ENCODE peak calls at places on chromosomes 1 and 21, in seven cellular contexts. One of them, this sample, is unnamed.
A peak's percentile ranks its signal among the peaks of the same experiment; 100 is the strongest.

GRCh38 chr21:43268086-43268803 is 99.4 kb downstream of the CRYAA start:
- DNase-seq in left ventricle myocardium inferior: peak; percentile 5
- DNase-seq in heart right ventricle: no peak
- DNase-seq in body of pancreas: no peak
- DNase-seq in kidney epithelial cell: no peak
- DNase-seq in lung: no peak
- DNase-seq in ascending aorta: no peak
- DNase-seq in this sample: no peak

GRCh38 chr1:117783586-117784396 is 145.6 kb downstream of the GDAP2 start:
- DNase-seq in left ventricle myocardium inferior: no peak
- DNase-seq in heart right ventricle: no peak
- DNase-seq in body of pancreas: no peak
- DNase-seq in kidney epithelial cell: no peak
- DNase-seq in lung: no peak
- DNase-seq in ascending aorta: no peak
- DNase-seq in this sample: no peak

GRCh38 chr1:119326251-119326650 is 42.3 kb upstream of the HAO2 start:
- DNase-seq in left ventricle myocardium inferior: no peak
- DNase-seq in heart right ventricle: no peak
- DNase-seq in body of pancreas: no peak
- DNase-seq in kidney epithelial cell: no peak
- DNase-seq in lung: no peak
- DNase-seq in ascending aorta: no peak
- DNase-seq in this sample: no peak

GRCh38 chr1:16151200-16151708 is 4.6 kb downstream of the EPHA2 start:
- DNase-seq in left ventricle myocardium inferior: no peak
- DNase-seq in heart right ventricle: peak; percentile 34
- DNase-seq in body of pancreas: no peak
- DNase-seq in kidney epithelial cell: no peak
- DNase-seq in lung: no peak
- DNase-seq in ascending aorta: no peak
- DNase-seq in this sample: no peak

GRCh38 chr1:180566495-180566894 is 7.7 kb downstream of the OVAAL start:
- DNase-seq in left ventricle myocardium inferior: no peak
- DNase-seq in heart right ventricle: no peak
- DNase-seq in body of pancreas: no peak
- DNase-seq in kidney epithelial cell: no peak
- DNase-seq in lung: no peak
- DNase-seq in ascending aorta: no peak
- DNase-seq in this sample: no peak

GRCh38 chr1:71080178-71080781 is 555 bp downstream of the ZRANB2 start:
- DNase-seq in left ventricle myocardium inferior: no peak
- DNase-seq in heart right ventricle: no peak
- DNase-seq in body of pancreas: no peak
- DNase-seq in kidney epithelial cell: no peak
- DNase-seq in lung: no peak
- DNase-seq in ascending aorta: no peak
- DNase-seq in this sample: no peak

GRCh38 chr1:36396359-36396758 is 1.3 kb downstream of the LSM10 start:
- DNase-seq in left ventricle myocardium inferior: no peak
- DNase-seq in heart right ventricle: no peak
- DNase-seq in body of pancreas: no peak
- DNase-seq in kidney epithelial cell: no peak
- DNase-seq in lung: no peak
- DNase-seq in ascending aorta: no peak
- DNase-seq in this sample: no peak

GRCh38 chr1:219174672-219175564 is 1.2 kb downstream of the LYPLAL1 start:
- DNase-seq in left ventricle myocardium inferior: no peak
- DNase-seq in heart right ventricle: peak; percentile 16
- DNase-seq in body of pancreas: peak; percentile 52
- DNase-seq in kidney epithelial cell: peak; percentile 53
- DNase-seq in lung: peak; percentile 32
- DNase-seq in ascending aorta: no peak
- DNase-seq in this sample: peak; percentile 68

GRCh38 chr1:47725000-47725731 is 272.0 kb downstream of the TRABD2B start:
- DNase-seq in left ventricle myocardium inferior: no peak
- DNase-seq in heart right ventricle: no peak
- DNase-seq in body of pancreas: no peak
- DNase-seq in kidney epithelial cell: no peak
- DNase-seq in lung: no peak
- DNase-seq in ascending aorta: no peak
- DNase-seq in this sample: no peak

GRCh38 chr1:149884433-149885363 is 14.7 kb upstream of the BOLA1 start:
- DNase-seq in left ventricle myocardium inferior: no peak
- DNase-seq in heart right ventricle: no peak
- DNase-seq in body of pancreas: no peak
- DNase-seq in kidney epithelial cell: no peak
- DNase-seq in lung: no peak
- DNase-seq in ascending aorta: no peak
- DNase-seq in this sample: no peak

GRCh38 chr1:33327587-33328325 is 6.9 kb upstream of the A3GALT2 start:
- DNase-seq in left ventricle myocardium inferior: peak; percentile 59
- DNase-seq in heart right ventricle: peak; percentile 59
- DNase-seq in body of pancreas: no peak
- DNase-seq in kidney epithelial cell: peak; percentile 85
- DNase-seq in lung: peak; percentile 69
- DNase-seq in ascending aorta: no peak
- DNase-seq in this sample: peak; percentile 96

GRCh38 chr1:157932082-157932481 is 61.4 kb upstream of the KIRREL1 start:
- DNase-seq in left ventricle myocardium inferior: no peak
- DNase-seq in heart right ventricle: no peak
- DNase-seq in body of pancreas: no peak
- DNase-seq in kidney epithelial cell: peak; percentile 44
- DNase-seq in lung: no peak
- DNase-seq in ascending aorta: no peak
- DNase-seq in this sample: peak; percentile 1

GRCh38 chr1:246647513-246647912 is 76.7 kb upstream of the SCCPDH start:
- DNase-seq in left ventricle myocardium inferior: no peak
- DNase-seq in heart right ventricle: no peak
- DNase-seq in body of pancreas: no peak
- DNase-seq in kidney epithelial cell: no peak
- DNase-seq in lung: no peak
- DNase-seq in ascending aorta: no peak
- DNase-seq in this sample: no peak

GRCh38 chr1:183633676-183634343 is 1.8 kb downstream of the ARPC5 start:
- DNase-seq in left ventricle myocardium inferior: no peak
- DNase-seq in heart right ventricle: no peak
- DNase-seq in body of pancreas: no peak
- DNase-seq in kidney epithelial cell: peak; percentile 51
- DNase-seq in lung: no peak
- DNase-seq in ascending aorta: no peak
- DNase-seq in this sample: peak; percentile 51

GRCh38 chr1:29758764-29759499 is 522.6 kb downstream of the PTPRU start:
- DNase-seq in left ventricle myocardium inferior: no peak
- DNase-seq in heart right ventricle: no peak
- DNase-seq in body of pancreas: no peak
- DNase-seq in kidney epithelial cell: no peak
- DNase-seq in lung: peak; percentile 17
- DNase-seq in ascending aorta: no peak
- DNase-seq in this sample: no peak

GRCh38 chr21:42272109-42272962 is 42.9 kb downstream of the TFF3 start:
- DNase-seq in left ventricle myocardium inferior: no peak
- DNase-seq in heart right ventricle: no peak
- DNase-seq in body of pancreas: no peak
- DNase-seq in kidney epithelial cell: no peak
- DNase-seq in lung: no peak
- DNase-seq in ascending aorta: no peak
- DNase-seq in this sample: no peak

GRCh38 chr1:151056149-151056548 is 3.3 kb downstream of the CDC42SE1 start:
- DNase-seq in left ventricle myocardium inferior: no peak
- DNase-seq in heart right ventricle: no peak
- DNase-seq in body of pancreas: no peak
- DNase-seq in kidney epithelial cell: no peak
- DNase-seq in lung: no peak
- DNase-seq in ascending aorta: no peak
- DNase-seq in this sample: no peak

DNA sequence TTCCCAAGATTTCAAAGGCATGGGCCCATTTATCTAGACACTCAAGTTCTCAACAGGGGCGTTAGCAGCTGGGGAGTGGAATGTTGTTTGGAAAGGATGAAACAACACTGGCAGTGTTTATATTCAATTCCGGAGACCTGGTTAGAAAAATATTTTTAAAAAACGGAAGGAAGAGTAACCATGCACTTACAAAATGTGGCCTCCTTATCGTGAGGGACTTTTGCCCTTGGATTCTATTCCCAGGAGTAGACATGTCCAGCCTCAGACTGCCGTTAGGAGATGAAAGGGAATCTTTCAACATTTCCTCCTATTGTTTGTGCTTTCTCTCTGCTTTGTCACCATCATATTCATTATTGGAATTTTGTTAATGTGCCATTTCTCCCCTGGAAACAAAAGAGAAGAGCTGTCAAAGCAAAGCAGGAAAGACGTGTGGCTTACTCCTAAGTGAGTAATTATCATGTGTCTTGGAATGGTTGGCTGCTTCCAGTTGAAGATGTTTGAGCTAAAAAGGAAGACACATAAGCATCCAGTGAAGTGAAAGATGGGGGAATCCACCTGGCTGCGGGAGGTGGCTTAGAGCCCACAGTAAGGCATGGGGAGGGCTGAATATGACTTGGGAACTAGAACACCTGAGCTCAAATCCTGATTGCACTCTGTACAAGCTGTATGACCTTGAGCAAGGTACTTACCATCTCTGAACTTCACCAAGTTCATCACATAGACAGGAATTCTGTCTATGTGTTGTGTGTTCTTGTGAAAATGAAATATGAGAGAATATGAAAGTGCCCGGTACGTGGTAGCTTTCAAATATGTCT is 71.7 kb upstream of the JUN start:
- DNase-seq in left ventricle myocardium inferior: no peak
- DNase-seq in heart right ventricle: no peak
- DNase-seq in body of pancreas: peak; percentile 32
- DNase-seq in kidney epithelial cell: no peak
- DNase-seq in lung: no peak
- DNase-seq in ascending aorta: no peak
- DNase-seq in this sample: no peak
- H3K36me3 ChIP-seq in left ventricle myocardium inferior: no peaks in the 10 kb centered on the region
- H3K36me3 ChIP-seq in heart right ventricle: no peaks in the 10 kb centered on the region
- H3K36me3 ChIP-seq in body of pancreas: no peaks in the 10 kb centered on the region
- H3K36me3 ChIP-seq in kidney epithelial cell: no peaks in the 10 kb centered on the region
- H3K36me3 ChIP-seq in lung: no peaks in the 10 kb centered on the region
- H3K36me3 ChIP-seq in ascending aorta: no peaks in the 10 kb centered on the region
- H3K36me3 ChIP-seq in this sample: no peaks in the 10 kb centered on the region

GRCh38 chr1:2258122-2258812 is 30.1 kb downstream of the SKI start:
- DNase-seq in left ventricle myocardium inferior: no peak
- DNase-seq in heart right ventricle: no peak
- DNase-seq in body of pancreas: no peak
- DNase-seq in kidney epithelial cell: no peak
- DNase-seq in lung: no peak
- DNase-seq in ascending aorta: no peak
- DNase-seq in this sample: no peak
- H3K4me3 ChIP-seq in left ventricle myocardium inferior: no peak overlapping the region
- H3K4me3 ChIP-seq in heart right ventricle: no peak overlapping the region
- H3K4me3 ChIP-seq in body of pancreas: no peak overlapping the region
- H3K4me3 ChIP-seq in kidney epithelial cell: no peak overlapping the region
- H3K4me3 ChIP-seq in lung: no peak overlapping the region
- H3K4me3 ChIP-seq in ascending aorta: no peak overlapping the region
- H3K4me3 ChIP-seq in this sample: no peak overlapping the region

DNA sequence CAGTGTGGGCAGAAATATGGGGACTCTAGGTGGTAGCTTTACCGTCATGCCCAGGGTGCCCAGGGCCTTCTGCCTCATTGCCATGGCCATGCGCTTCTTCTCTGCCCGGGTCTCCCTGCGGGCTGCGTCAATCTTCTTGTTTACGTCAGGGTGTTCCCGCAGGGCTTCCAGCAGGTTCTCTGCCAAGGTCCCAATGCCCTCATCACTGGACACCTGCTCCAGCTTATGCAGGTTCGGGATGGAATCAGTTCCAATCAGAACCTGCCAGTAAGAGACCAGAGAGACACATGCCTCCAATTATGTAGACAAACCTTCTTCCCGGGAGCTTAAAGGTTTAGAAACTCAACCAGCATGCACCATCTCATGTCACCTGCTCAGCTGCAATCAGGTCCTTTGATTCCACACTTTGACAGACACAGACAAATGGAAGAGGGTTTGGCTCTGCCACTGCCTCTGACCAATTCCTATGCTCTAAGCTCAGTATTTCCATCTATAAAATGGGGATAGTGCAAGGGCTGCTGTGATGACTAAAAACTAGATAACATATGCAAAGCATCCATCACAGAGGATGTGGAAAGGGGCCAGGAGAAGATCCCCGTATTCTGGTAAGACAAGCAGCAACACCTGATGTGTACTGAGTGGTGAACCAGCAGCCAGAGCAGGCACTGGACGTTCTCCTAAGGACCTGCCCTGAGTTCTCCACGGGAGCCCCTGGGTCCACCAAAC is 121.2 kb downstream of the UBR4 start:
- DNase-seq in left ventricle myocardium inferior: no peak
- DNase-seq in heart right ventricle: no peak
- DNase-seq in body of pancreas: no peak
- DNase-seq in kidney epithelial cell: no peak
- DNase-seq in lung: no peak
- DNase-seq in ascending aorta: no peak
- DNase-seq in this sample: no peak
- H3K36me3 ChIP-seq in left ventricle myocardium inferior: peaks cover 93% of the 10 kb centered on the region
- H3K36me3 ChIP-seq in heart right ventricle: peaks cover 63% of the 10 kb centered on the region
- H3K36me3 ChIP-seq in body of pancreas: peaks cover 5% of the 10 kb centered on the region
- H3K36me3 ChIP-seq in kidney epithelial cell: peaks cover 4% of the 10 kb centered on the region
- H3K36me3 ChIP-seq in lung: peaks cover 71% of the 10 kb centered on the region
- H3K36me3 ChIP-seq in ascending aorta: peaks cover 89% of the 10 kb centered on the region
- H3K36me3 ChIP-seq in this sample: peaks cover 50% of the 10 kb centered on the region

GRCh38 chr1:60553730-60554129 is 480.2 kb upstream of the C1orf87 start:
- DNase-seq in left ventricle myocardium inferior: no peak
- DNase-seq in heart right ventricle: no peak
- DNase-seq in body of pancreas: no peak
- DNase-seq in kidney epithelial cell: no peak
- DNase-seq in lung: no peak
- DNase-seq in ascending aorta: no peak
- DNase-seq in this sample: no peak

GRCh38 chr1:60541831-60542532 is 468.4 kb upstream of the C1orf87 start:
- DNase-seq in left ventricle myocardium inferior: no peak
- DNase-seq in heart right ventricle: no peak
- DNase-seq in body of pancreas: peak; percentile 17
- DNase-seq in kidney epithelial cell: no peak
- DNase-seq in lung: no peak
- DNase-seq in ascending aorta: no peak
- DNase-seq in this sample: no peak

DNA sequence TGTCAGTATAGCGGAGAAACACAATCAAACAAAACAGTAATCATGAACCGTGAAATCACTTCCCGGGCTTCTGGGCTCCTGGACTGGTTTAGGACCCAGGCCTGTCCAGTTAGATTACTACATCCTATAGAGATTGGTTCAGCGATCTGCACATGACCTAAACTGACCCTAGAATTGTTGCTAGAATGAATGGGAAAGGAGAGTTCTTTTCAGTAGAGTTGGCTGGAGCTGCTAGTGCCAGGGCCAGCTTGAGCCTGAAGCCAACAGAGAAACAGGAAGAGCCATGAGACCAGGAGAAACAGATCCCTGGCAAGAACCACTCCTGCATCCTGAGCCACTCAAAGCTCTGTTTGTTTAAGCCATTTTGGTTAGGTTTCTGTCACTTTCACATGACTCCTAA is 474.3 kb upstream of the C1orf87 start:
- DNase-seq in left ventricle myocardium inferior: no peak
- DNase-seq in heart right ventricle: no peak
- DNase-seq in body of pancreas: no peak
- DNase-seq in kidney epithelial cell: no peak
- DNase-seq in lung: no peak
- DNase-seq in ascending aorta: no peak
- DNase-seq in this sample: no peak
- H3K4me3 ChIP-seq in left ventricle myocardium inferior: no peak overlapping the region
- H3K4me3 ChIP-seq in heart right ventricle: no peak overlapping the region
- H3K4me3 ChIP-seq in body of pancreas: no peak overlapping the region
- H3K4me3 ChIP-seq in kidney epithelial cell: no peak overlapping the region
- H3K4me3 ChIP-seq in lung: no peak overlapping the region
- H3K4me3 ChIP-seq in ascending aorta: peak overlapping the region; percentile 0
- H3K4me3 ChIP-seq in this sample: no peak overlapping the region

This sample was measured in BJ.